ENCODE peak calls at places on chromosome 12, in five cellular contexts. One of them, this sample, is unnamed.

GRCh38 chr12:58364389-58365086 is 423.2 kb downstream of the ATP23 start:
- DNase-seq in heart right ventricle: no peak
- DNase-seq in astrocyte of the spinal cord: peak; percentile 99
- DNase-seq in anterior cingulate cortex: no peak
- DNase-seq in body of pancreas: no peak
- DNase-seq in this sample: peak; percentile 21

GRCh38 chr12:25775968-25776367 is 182.5 kb upstream of the RASSF8 start:
- DNase-seq in body of pancreas: no peak
- DNase-seq in astrocyte of the spinal cord: no peak
- DNase-seq in anterior cingulate cortex: no peak
- DNase-seq in heart right ventricle: no peak
- DNase-seq in this sample: no peak

GRCh38 chr12:47023311-47023710 is 56.1 kb upstream of the PCED1B start:
- DNase-seq in heart right ventricle: no peak
- DNase-seq in astrocyte of the spinal cord: no peak
- DNase-seq in anterior cingulate cortex: no peak
- DNase-seq in body of pancreas: no peak
- DNase-seq in this sample: no peak

GRCh38 chr12:52093346-52093745 is 13.8 kb downstream of the SMIM41 start:
- DNase-seq in anterior cingulate cortex: no peak
- DNase-seq in heart right ventricle: no peak
- DNase-seq in astrocyte of the spinal cord: no peak
- DNase-seq in body of pancreas: peak; percentile 65
- DNase-seq in this sample: no peak

GRCh38 chr12:108850854-108851573 is 6.4 kb downstream of the SSH1 start:
- DNase-seq in heart right ventricle: peak; percentile 82
- DNase-seq in body of pancreas: no peak
- DNase-seq in anterior cingulate cortex: no peak
- DNase-seq in astrocyte of the spinal cord: peak; percentile 81
- DNase-seq in this sample: no peak

GRCh38 chr12:70733385-70733784 is 96.2 kb upstream of the PTPRB start:
- DNase-seq in body of pancreas: no peak
- DNase-seq in astrocyte of the spinal cord: peak; percentile 73
- DNase-seq in heart right ventricle: peak; percentile 32
- DNase-seq in anterior cingulate cortex: no peak
- DNase-seq in this sample: peak; percentile 57

GRCh38 chr12:49403887-49404517 is 36.7 kb downstream of the SPATS2 start:
- DNase-seq in heart right ventricle: no peak
- DNase-seq in body of pancreas: no peak
- DNase-seq in anterior cingulate cortex: no peak
- DNase-seq in astrocyte of the spinal cord: no peak
- DNase-seq in this sample: no peak

GRCh38 chr12:69196302-69197288 is 42.8 kb upstream of the CPSF6 start:
- DNase-seq in astrocyte of the spinal cord: no peak
- DNase-seq in heart right ventricle: no peak
- DNase-seq in anterior cingulate cortex: no peak
- DNase-seq in body of pancreas: peak; percentile 15
- DNase-seq in this sample: no peak

GRCh38 chr12:116863275-116863767 is 17.9 kb downstream of the HRK start:
- DNase-seq in body of pancreas: no peak
- DNase-seq in heart right ventricle: no peak
- DNase-seq in anterior cingulate cortex: no peak
- DNase-seq in astrocyte of the spinal cord: no peak
- DNase-seq in this sample: peak; percentile 29

GRCh38 chr12:123801573-123802178 is 39.6 kb downstream of the DNAH10 start:
- DNase-seq in astrocyte of the spinal cord: peak; percentile 24
- DNase-seq in anterior cingulate cortex: no peak
- DNase-seq in heart right ventricle: no peak
- DNase-seq in body of pancreas: no peak
- DNase-seq in this sample: no peak

GRCh38 chr12:113135178-113136127 is at the start of gene RASAL1:
- DNase-seq in heart right ventricle: no peak
- DNase-seq in body of pancreas: peak; percentile 64
- DNase-seq in anterior cingulate cortex: no peak
- DNase-seq in astrocyte of the spinal cord: no peak
- DNase-seq in this sample: no peak

GRCh38 chr12:93167841-93168492 is 209.8 kb upstream of the NUDT4 start:
- DNase-seq in astrocyte of the spinal cord: peak; percentile 33
- DNase-seq in anterior cingulate cortex: no peak
- DNase-seq in heart right ventricle: no peak
- DNase-seq in body of pancreas: no peak
- DNase-seq in this sample: no peak

GRCh38 chr12:12018454-12018853 is 52.3 kb upstream of the BCL2L14 start:
- DNase-seq in anterior cingulate cortex: peak; percentile 24
- DNase-seq in astrocyte of the spinal cord: peak; percentile 26
- DNase-seq in heart right ventricle: no peak
- DNase-seq in body of pancreas: no peak
- DNase-seq in this sample: no peak

GRCh38 chr12:96219700-96220206 is 25.6 kb downstream of the ELK3 start:
- DNase-seq in body of pancreas: no peak
- DNase-seq in astrocyte of the spinal cord: peak; percentile 98
- DNase-seq in anterior cingulate cortex: no peak
- DNase-seq in heart right ventricle: no peak
- DNase-seq in this sample: peak; percentile 90

GRCh38 chr12:116545936-116546335 is 13.2 kb upstream of the MAP1LC3B2 start:
- DNase-seq in body of pancreas: no peak
- DNase-seq in astrocyte of the spinal cord: no peak
- DNase-seq in heart right ventricle: no peak
- DNase-seq in anterior cingulate cortex: no peak
- DNase-seq in this sample: no peak

GRCh38 chr12:106651552-106651951 is 68.7 kb downstream of the RFX4 start:
- DNase-seq in heart right ventricle: no peak
- DNase-seq in anterior cingulate cortex: no peak
- DNase-seq in astrocyte of the spinal cord: no peak
- DNase-seq in body of pancreas: no peak
- DNase-seq in this sample: no peak

GRCh38 chr12:44157359-44157758 is 321.5 kb downstream of the TMEM117 start:
- DNase-seq in body of pancreas: no peak
- DNase-seq in anterior cingulate cortex: no peak
- DNase-seq in astrocyte of the spinal cord: no peak
- DNase-seq in heart right ventricle: no peak
- DNase-seq in this sample: no peak

GRCh38 chr12:62684586-62685295 is 218.1 kb downstream of the MON2 start:
- DNase-seq in body of pancreas: peak; percentile 17
- DNase-seq in heart right ventricle: peak; percentile 69
- DNase-seq in anterior cingulate cortex: no peak
- DNase-seq in astrocyte of the spinal cord: peak; percentile 32
- DNase-seq in this sample: no peak

GRCh38 chr12:75503459-75503858 is 8.0 kb downstream of the KRR1 start:
- DNase-seq in astrocyte of the spinal cord: no peak
- DNase-seq in anterior cingulate cortex: no peak
- DNase-seq in body of pancreas: no peak
- DNase-seq in heart right ventricle: no peak
- DNase-seq in this sample: no peak

GRCh38 chr12:66060361-66060907 is 70.1 kb downstream of the LLPH start:
- DNase-seq in body of pancreas: no peak
- DNase-seq in anterior cingulate cortex: no peak
- DNase-seq in astrocyte of the spinal cord: no peak
- DNase-seq in heart right ventricle: no peak
- DNase-seq in this sample: no peak

GRCh38 chr12:96294831-96295230 is 100.7 kb downstream of the ELK3 start:
- DNase-seq in astrocyte of the spinal cord: peak; percentile 62
- DNase-seq in anterior cingulate cortex: no peak
- DNase-seq in heart right ventricle: no peak
- DNase-seq in body of pancreas: no peak
- DNase-seq in this sample: no peak

GRCh38 chr12:65487679-65488078 is 209.2 kb downstream of the MSRB3 start:
- DNase-seq in heart right ventricle: no peak
- DNase-seq in anterior cingulate cortex: no peak
- DNase-seq in astrocyte of the spinal cord: no peak
- DNase-seq in body of pancreas: no peak
- DNase-seq in this sample: no peak

GRCh38 chr12:52055781-52056711 is 4.8 kb downstream of the NR4A1 start:
- DNase-seq in body of pancreas: no peak
- DNase-seq in anterior cingulate cortex: peak; percentile 38
- DNase-seq in heart right ventricle: peak; percentile 31
- DNase-seq in astrocyte of the spinal cord: no peak
- DNase-seq in this sample: no peak

GRCh38 chr12:103547929-103548328 is 39.1 kb upstream of the STAB2 start:
- DNase-seq in astrocyte of the spinal cord: no peak
- DNase-seq in anterior cingulate cortex: no peak
- DNase-seq in heart right ventricle: no peak
- DNase-seq in body of pancreas: no peak
- DNase-seq in this sample: peak; percentile 77

GRCh38 chr12:47950856-47951468 is 12.4 kb upstream of the TMEM106C start:
- DNase-seq in astrocyte of the spinal cord: no peak
- DNase-seq in heart right ventricle: no peak
- DNase-seq in body of pancreas: no peak
- DNase-seq in anterior cingulate cortex: no peak
- DNase-seq in this sample: no peak

GRCh38 chr12:59070534-59070933 is 150.2 kb upstream of the LRIG3 start:
- DNase-seq in astrocyte of the spinal cord: peak; percentile 26
- DNase-seq in heart right ventricle: no peak
- DNase-seq in body of pancreas: no peak
- DNase-seq in anterior cingulate cortex: no peak
- DNase-seq in this sample: peak; percentile 8

This sample was measured in SHP77.